ENCODE peak calls at places on chromosome 13, in nine cellular contexts. S is SK-N-SH; T is left colon; K is neural crest cell; F is renal cortical epithelial cell; B is stimulated activated CD4-positive, alpha-beta T cell treated with anti-CD3 and anti-CD28 coated beads, Interleukin-2, amount 100 ng/mL, for 48 hours; V is tibial artery; M is AG08396; U is SW 1271. I is an unnamed sample.

GRCh38 chr13:49428041-49428763 is 15.7 kb downstream of the CAB39L start:
- DNase-seq in S (no peak), T (no peak), K (no peak), F (no peak), B (no peak), V (no peak), M (no peak), U (no peak), I (no peak)

GRCh38 chr13:28531195-28531955 is 36.4 kb upstream of the FLT1 start:
- DNase-seq in S (peak), T (peak), K (peak), F (peak), B (no peak), V (peak), M (peak), U (no peak), I (no peak)

GRCh38 chr13:59494560-59494970 is 669.2 kb downstream of the DIAPH3 start:
- DNase-seq in S (no peak), T (no peak), K (no peak), F (peak), B (no peak), V (no peak), M (peak), U (no peak), I (no peak)

GRCh38 chr13:107069107-107069776 is 501.3 kb upstream of the ARGLU1 start:
- DNase-seq in S (peak), T (no peak), K (no peak), F (peak), B (no peak), V (no peak), M (no peak), U (no peak), I (peak)

GRCh38 chr13:91882918-91883317 is 484.5 kb downstream of the GPC5 start:
- DNase-seq in S (no peak), T (no peak), K (no peak), F (peak), B (no peak), V (no peak), M (no peak), U (no peak), I (no peak)

GRCh38 chr13:36001561-36001960 is 129.6 kb downstream of the DCLK1 start:
- DNase-seq in S (no peak), T (no peak), K (no peak), F (no peak), B (no peak), V (no peak), M (no peak), U (no peak), I (no peak)

GRCh38 chr13:39186205-39186880 is 148.1 kb downstream of the NHLRC3 start:
- DNase-seq in S (no peak), T (no peak), K (no peak), F (peak), B (no peak), V (peak), M (no peak), U (no peak), I (no peak)

GRCh38 chr13:83722443-83722842 is 159.8 kb downstream of the SLITRK1 start:
- DNase-seq in S (no peak), T (no peak), K (no peak), F (no peak), B (no peak), V (no peak), M (no peak), U (no peak), I (no peak)

GRCh38 chr13:97753942-97754670 is 199.4 kb upstream of the IPO5 start:
- DNase-seq in S (no peak), T (no peak), K (no peak), F (no peak), B (no peak), V (no peak), M (no peak), U (no peak), I (no peak)

GRCh38 chr13:37602743-37603381 is 4.3 kb upstream of the POSTN start:
- DNase-seq in S (peak), T (no peak), K (no peak), F (peak), B (no peak), V (no peak), M (peak), U (peak), I (no peak)

GRCh38 chr13:50015263-50015662 is at the start of gene KCNRG:
- DNase-seq in S (no peak), T (no peak), K (no peak), F (peak), B (no peak), V (no peak), M (no peak), U (no peak), I (no peak)

GRCh38 chr13:33870046-33870668 is 52.2 kb downstream of the RFC3 start:
- DNase-seq in S (no peak), T (no peak), K (no peak), F (no peak), B (no peak), V (no peak), M (no peak), U (no peak), I (no peak)

GRCh38 chr13:106799731-106800335 is 231.9 kb upstream of the ARGLU1 start:
- DNase-seq in S (no peak), T (no peak), K (no peak), F (no peak), B (no peak), V (no peak), M (no peak), U (no peak), I (no peak)

GRCh38 chr13:42329239-42329638 is 57.3 kb downstream of the AKAP11 start:
- DNase-seq in S (no peak), T (no peak), K (no peak), F (no peak), B (no peak), V (no peak), M (no peak), U (no peak), I (no peak)

GRCh38 chr13:73248711-73249580 is 190.1 kb downstream of the KLF5 start:
- DNase-seq in S (peak), T (no peak), K (no peak), F (peak), B (no peak), V (no peak), M (peak), U (no peak), I (peak)

GRCh38 chr13:75415720-75416119 is 66.2 kb downstream of the TBC1D4 start:
- DNase-seq in S (no peak), T (no peak), K (no peak), F (peak), B (no peak), V (no peak), M (peak), U (no peak), I (no peak)

GRCh38 chr13:83816081-83816480 is 66.2 kb downstream of the SLITRK1 start:
- DNase-seq in S (no peak), T (no peak), K (no peak), F (no peak), B (no peak), V (no peak), M (no peak), U (no peak), I (no peak)

GRCh38 chr13:50156140-50156539 is 140.9 kb downstream of the KCNRG start:
- DNase-seq in S (no peak), T (no peak), K (no peak), F (peak), B (no peak), V (no peak), M (peak), U (no peak), I (no peak)

GRCh38 chr13:48018637-48019036 is 17.6 kb upstream of the SUCLA2 start:
- DNase-seq in S (no peak), T (no peak), K (no peak), F (no peak), B (no peak), V (no peak), M (no peak), U (no peak), I (no peak)

GRCh38 chr13:104015646-104016396 is 949.6 kb upstream of the SLC10A2 start:
- DNase-seq in S (no peak), T (no peak), K (no peak), F (peak), B (no peak), V (no peak), M (no peak), U (no peak), I (no peak)